ENCODE peak calls at places on chromosomes 12 and 14, in four cellular contexts. E is fibroblast of the aortic adventitia, F is AG04449, W is fibroblast of pulmonary artery. K is an unnamed sample.
A peak's percentile ranks its signal among the peaks of the same experiment; 100 is the strongest.

GRCh38 chr12:5003025-5003666 is 40.5 kb upstream of the KCNA5 start:
- DNase-seq in E (peak; percentile 66), F (no peak), W (peak; percentile 61), K (peak; percentile 39)

GRCh38 chr14:68819260-68819691 is 26.4 kb upstream of the ZFP36L1 start:
- DNase-seq in E (peak; percentile 81), F (no peak), W (peak; percentile 53), K (peak; percentile 80)

GRCh38 chr12:127722651-127723050 is 544.3 kb upstream of the TMEM132C start:
- DNase-seq in E (no peak), F (no peak), W (no peak), K (no peak)

GRCh38 chr12:63846249-63846967 is 1.9 kb downstream of the SRGAP1 start:
- DNase-seq in E (no peak), F (no peak), W (no peak), K (peak; percentile 36)

GRCh38 chr12:2292560-2292959 is 239.8 kb downstream of the CACNA1C start:
- DNase-seq in E (no peak), F (no peak), W (no peak), K (no peak)

GRCh38 chr14:60970146-60970545 is 10.7 kb downstream of the TRMT5 start:
- DNase-seq in E (no peak), F (no peak), W (no peak), K (no peak)

GRCh38 chr12:68038650-68039049 is 49.4 kb downstream of the IFNG-AS1 start:
- DNase-seq in E (no peak), F (no peak), W (no peak), K (no peak)

GRCh38 chr12:108959748-108960655 is 60.9 kb downstream of the SVOP start:
- DNase-seq in E (no peak), F (no peak), W (no peak), K (no peak)

GRCh38 chr14:100372357-100373048 is 49.4 kb downstream of the SLC25A47 start:
- DNase-seq in E (peak; percentile 36), F (no peak), W (no peak), K (no peak)

GRCh38 chr12:90245396-90245795 is 536.8 kb upstream of the ATP2B1 start:
- DNase-seq in E (peak; percentile 33), F (no peak), W (no peak), K (no peak)
- H3K4me3 ChIP-seq in E (no peak overlapping the region), F (no peak overlapping the region), W (no peak overlapping the region), K (no peak overlapping the region)

GRCh38 chr12:105961821-105962671 is 176.7 kb downstream of the NUAK1 start:
- DNase-seq in E (no peak), F (no peak), W (no peak), K (no peak)

GRCh38 chr12:105970885-105971284 is 167.9 kb downstream of the NUAK1 start:
- DNase-seq in E (no peak), F (no peak), W (no peak), K (no peak)

GRCh38 chr12:105968025-105968424 is 170.7 kb downstream of the NUAK1 start:
- DNase-seq in E (no peak), F (no peak), W (no peak), K (no peak)

GRCh38 chr12:105967038-105967776 is 171.5 kb downstream of the NUAK1 start:
- DNase-seq in E (peak; percentile 37), F (no peak), W (peak; percentile 34), K (peak; percentile 38)
- TF ChIP-seq CTCF in E (no peak), F (no peak), W (no peak), K (no peak)

GRCh38 chr14:65961004-65961403 is 525.2 kb upstream of the CCDC196 start:
- DNase-seq in E (peak; percentile 63), F (no peak), W (peak; percentile 76), K (peak; percentile 1)

GRCh38 chr14:65957631-65958205 is 528.5 kb upstream of the CCDC196 start:
- DNase-seq in E (no peak), F (no peak), W (no peak), K (no peak)

GRCh38 chr14:65954915-65955314 is 531.3 kb upstream of the CCDC196 start:
- DNase-seq in E (no peak), F (no peak), W (no peak), K (no peak)

GRCh38 chr14:65959563-65960024 is 526.6 kb upstream of the CCDC196 start:
- DNase-seq in E (no peak), F (no peak), W (no peak), K (no peak)

GRCh38 chr14:65958664-65959562 is 527.3 kb upstream of the CCDC196 start:
- DNase-seq in E (peak; percentile 56), F (no peak), W (peak; percentile 56), K (peak; percentile 23)
- H3K4me3 ChIP-seq in E (no peak overlapping the region), F (no peak overlapping the region), W (no peak overlapping the region), K (no peak overlapping the region)

DNA sequence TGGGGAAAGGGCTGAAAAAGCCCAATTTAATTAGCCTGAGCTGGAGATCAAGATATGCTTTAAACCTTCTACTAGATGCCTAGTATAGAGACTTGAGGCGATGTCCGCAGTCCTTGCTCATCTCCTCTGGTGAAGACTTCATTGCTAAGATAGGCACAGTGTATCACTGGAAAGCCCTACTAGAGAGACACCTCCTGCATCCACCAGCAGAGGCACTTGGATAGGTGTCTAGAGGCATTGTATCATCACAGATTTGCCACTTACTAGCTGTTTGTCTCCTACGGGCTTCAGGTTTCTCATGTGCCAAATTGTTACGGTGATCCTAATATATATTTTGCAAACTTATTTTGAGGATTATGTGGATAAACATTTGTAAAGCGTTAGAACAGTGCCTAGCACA is 1048.5 kb downstream of the GALC start:
- DNase-seq in E (no peak), F (no peak), W (no peak), K (no peak)
- TF ChIP-seq CTCF in E (no peak), F (no peak), W (no peak), K (no peak)